ENCODE peak calls at places on chromosomes 1 and 21, in five cellular contexts. One of them, this sample, is unnamed.

GRCh38 chr1:78255849-78256248 is 210.1 kb downstream of the GIPC2 start:
- DNase-seq in PC-9: no peak
- DNase-seq in foreskin fibroblast: no peak
- DNase-seq in kidney: no peak
- DNase-seq in H7: no peak
- DNase-seq in this sample: no peak

GRCh38 chr1:88488277-88488676 is 195.8 kb upstream of the PKN2 start:
- DNase-seq in H7: no peak
- DNase-seq in kidney: no peak
- DNase-seq in foreskin fibroblast: peak; percentile 24
- DNase-seq in PC-9: no peak
- DNase-seq in this sample: peak; percentile 37

GRCh38 chr1:155174334-155175280 is 958 bp downstream of the TRIM46 start:
- DNase-seq in H7: peak; percentile 96
- DNase-seq in foreskin fibroblast: peak; percentile 73
- DNase-seq in kidney: peak; percentile 85
- DNase-seq in PC-9: no peak
- DNase-seq in this sample: no peak

GRCh38 chr1:28371011-28371378 is 1.5 kb downstream of the PHACTR4 start:
- DNase-seq in foreskin fibroblast: no peak
- DNase-seq in H7: no peak
- DNase-seq in PC-9: no peak
- DNase-seq in kidney: no peak
- DNase-seq in this sample: no peak

GRCh38 chr21:38175321-38175720 is 81.5 kb upstream of the KCNJ15 start:
- DNase-seq in foreskin fibroblast: no peak
- DNase-seq in PC-9: no peak
- DNase-seq in kidney: no peak
- DNase-seq in H7: no peak
- DNase-seq in this sample: no peak

GRCh38 chr1:230573647-230574046 is 68.6 kb upstream of the COG2 start:
- DNase-seq in foreskin fibroblast: no peak
- DNase-seq in H7: no peak
- DNase-seq in PC-9: no peak
- DNase-seq in kidney: no peak
- DNase-seq in this sample: no peak

GRCh38 chr1:230073371-230074035 is 6.5 kb downstream of the GALNT2 start:
- DNase-seq in foreskin fibroblast: peak; percentile 86
- DNase-seq in H7: no peak
- DNase-seq in PC-9: peak; percentile 32
- DNase-seq in kidney: no peak
- DNase-seq in this sample: peak; percentile 52

GRCh38 chr1:24416666-24417391 is 1.2 kb downstream of the NIPAL3 start:
- DNase-seq in PC-9: peak; percentile 69
- DNase-seq in H7: no peak
- DNase-seq in foreskin fibroblast: peak; percentile 97
- DNase-seq in kidney: no peak
- DNase-seq in this sample: peak; percentile 93

GRCh38 chr1:230781596-230781995 is 34.4 kb downstream of the CAPN9 start:
- DNase-seq in H7: no peak
- DNase-seq in PC-9: no peak
- DNase-seq in kidney: no peak
- DNase-seq in foreskin fibroblast: peak; percentile 21
- DNase-seq in this sample: no peak

GRCh38 chr1:100624886-100625430 is 87.0 kb downstream of the GPR88 start:
- DNase-seq in foreskin fibroblast: peak; percentile 27
- DNase-seq in H7: no peak
- DNase-seq in PC-9: no peak
- DNase-seq in kidney: no peak
- DNase-seq in this sample: no peak

GRCh38 chr1:175036476-175036875 is 13.3 kb upstream of the MRPS14 start:
- DNase-seq in H7: no peak
- DNase-seq in foreskin fibroblast: no peak
- DNase-seq in kidney: no peak
- DNase-seq in PC-9: no peak
- DNase-seq in this sample: no peak

GRCh38 chr21:41564871-41565281 is 56.9 kb upstream of the TMPRSS2 start:
- DNase-seq in foreskin fibroblast: peak; percentile 70
- DNase-seq in H7: no peak
- DNase-seq in PC-9: peak; percentile 10
- DNase-seq in kidney: no peak
- DNase-seq in this sample: no peak

GRCh38 chr1:94418664-94419655 is 771 bp downstream of the ABCD3 start:
- DNase-seq in foreskin fibroblast: peak; percentile 62
- DNase-seq in PC-9: peak; percentile 37
- DNase-seq in H7: peak; percentile 60
- DNase-seq in kidney: peak; percentile 60
- DNase-seq in this sample: peak; percentile 53

GRCh38 chr1:94926365-94926914 is 470 bp downstream of the CNN3 start:
- DNase-seq in PC-9: peak; percentile 53
- DNase-seq in foreskin fibroblast: peak; percentile 85
- DNase-seq in kidney: peak; percentile 85
- DNase-seq in H7: peak; percentile 85
- DNase-seq in this sample: peak; percentile 58

GRCh38 chr1:118151312-118151937 is 33.6 kb downstream of the SPAG17 start:
- DNase-seq in H7: peak; percentile 18
- DNase-seq in kidney: no peak
- DNase-seq in PC-9: peak; percentile 44
- DNase-seq in foreskin fibroblast: peak; percentile 85
- DNase-seq in this sample: peak; percentile 31

GRCh38 chr1:2585318-2586092 is 1.1 kb upstream of the PRXL2B start:
- DNase-seq in H7: peak; percentile 88
- DNase-seq in PC-9: peak; percentile 47
- DNase-seq in kidney: peak; percentile 93
- DNase-seq in foreskin fibroblast: peak; percentile 74
- DNase-seq in this sample: no peak

GRCh38 chr1:89114662-89115061 is 11.3 kb downstream of the GBP2 start:
- DNase-seq in H7: no peak
- DNase-seq in foreskin fibroblast: no peak
- DNase-seq in PC-9: no peak
- DNase-seq in kidney: no peak
- DNase-seq in this sample: no peak

GRCh38 chr1:225462429-225462713 is 34.5 kb upstream of the LBR start:
- DNase-seq in kidney: peak; percentile 60
- DNase-seq in PC-9: no peak
- DNase-seq in H7: no peak
- DNase-seq in foreskin fibroblast: no peak
- DNase-seq in this sample: no peak

GRCh38 chr1:89939693-89940438 is 55.0 kb upstream of the ZNF326 start:
- DNase-seq in H7: no peak
- DNase-seq in PC-9: no peak
- DNase-seq in kidney: no peak
- DNase-seq in foreskin fibroblast: no peak
- DNase-seq in this sample: no peak

GRCh38 chr1:8213676-8214075 is 104.2 kb upstream of the SLC45A1 start:
- DNase-seq in foreskin fibroblast: no peak
- DNase-seq in PC-9: no peak
- DNase-seq in kidney: no peak
- DNase-seq in H7: no peak
- DNase-seq in this sample: no peak

GRCh38 chr1:41440321-41441090 is 44.0 kb downstream of the EDN2 start:
- DNase-seq in kidney: no peak
- DNase-seq in PC-9: no peak
- DNase-seq in foreskin fibroblast: peak; percentile 33
- DNase-seq in H7: no peak
- DNase-seq in this sample: peak; percentile 38

GRCh38 chr1:227775841-227776240 is 39.6 kb upstream of the PRSS38 start:
- DNase-seq in foreskin fibroblast: no peak
- DNase-seq in kidney: peak; percentile 52
- DNase-seq in PC-9: no peak
- DNase-seq in H7: no peak
- DNase-seq in this sample: no peak

GRCh38 chr1:16119504-16119903 is 36.4 kb downstream of the EPHA2 start:
- DNase-seq in foreskin fibroblast: no peak
- DNase-seq in H7: peak; percentile 32
- DNase-seq in kidney: no peak
- DNase-seq in PC-9: no peak
- DNase-seq in this sample: no peak

GRCh38 chr21:45833437-45833836 is 148.1 kb upstream of the COL6A1 start:
- DNase-seq in PC-9: no peak
- DNase-seq in H7: peak; percentile 40
- DNase-seq in kidney: peak; percentile 51
- DNase-seq in foreskin fibroblast: no peak
- DNase-seq in this sample: no peak

GRCh38 chr1:5526385-5526750 is 465.9 kb downstream of the NPHP4 start:
- DNase-seq in PC-9: no peak
- DNase-seq in H7: peak; percentile 45
- DNase-seq in kidney: no peak
- DNase-seq in foreskin fibroblast: no peak
- DNase-seq in this sample: no peak

GRCh38 chr1:13780780-13781179 is 80.8 kb downstream of the PRDM2 start:
- DNase-seq in kidney: no peak
- DNase-seq in foreskin fibroblast: no peak
- DNase-seq in H7: no peak
- DNase-seq in PC-9: no peak
- DNase-seq in this sample: no peak

GRCh38 chr1:13781228-13781627 is 81.2 kb downstream of the PRDM2 start:
- DNase-seq in foreskin fibroblast: no peak
- DNase-seq in H7: no peak
- DNase-seq in kidney: no peak
- DNase-seq in PC-9: no peak
- DNase-seq in this sample: no peak

GRCh38 chr1:13783551-13783950 is 83.6 kb downstream of the PRDM2 start:
- DNase-seq in PC-9: no peak
- DNase-seq in foreskin fibroblast: peak; percentile 42
- DNase-seq in kidney: no peak
- DNase-seq in H7: no peak
- DNase-seq in this sample: no peak

GRCh38 chr1:13781907-13782633 is 82.1 kb downstream of the PRDM2 start:
- DNase-seq in H7: no peak
- DNase-seq in foreskin fibroblast: peak; percentile 86
- DNase-seq in kidney: no peak
- DNase-seq in PC-9: no peak
- DNase-seq in this sample: no peak

GRCh38 chr1:13782634-13782995 is 82.6 kb downstream of the PRDM2 start:
- DNase-seq in foreskin fibroblast: no peak
- DNase-seq in kidney: no peak
- DNase-seq in H7: no peak
- DNase-seq in PC-9: no peak
- DNase-seq in this sample: no peak
- H3K4me3 ChIP-seq in foreskin fibroblast: peak overlapping the region; percentile 61
- H3K4me3 ChIP-seq in kidney: no peak overlapping the region
- H3K4me3 ChIP-seq in H7: no peak overlapping the region
- H3K4me3 ChIP-seq in PC-9: no peak overlapping the region
- H3K4me3 ChIP-seq in this sample: no peak overlapping the region

GRCh38 chr1:183163311-183163710 is 22.8 kb upstream of the LAMC2 start:
- DNase-seq in foreskin fibroblast: peak; percentile 92
- DNase-seq in H7: no peak
- DNase-seq in kidney: no peak
- DNase-seq in PC-9: peak; percentile 60
- DNase-seq in this sample: peak; percentile 83
- H3K4me3 ChIP-seq in foreskin fibroblast: no peak overlapping the region
- H3K4me3 ChIP-seq in H7: no peak overlapping the region
- H3K4me3 ChIP-seq in kidney: no peak overlapping the region
- H3K4me3 ChIP-seq in PC-9: no peak overlapping the region
- H3K4me3 ChIP-seq in this sample: no peak overlapping the region

GRCh38 chr1:1021010-1021845 is 1.3 kb downstream of the AGRN start:
- DNase-seq in foreskin fibroblast: peak; percentile 81
- DNase-seq in PC-9: peak; percentile 81
- DNase-seq in H7: peak; percentile 80
- DNase-seq in kidney: peak; percentile 93
- DNase-seq in this sample: peak; percentile 79

GRCh38 chr1:1020000-1020404 is at the start of gene AGRN:
- DNase-seq in H7: peak; percentile 95
- DNase-seq in kidney: no peak
- DNase-seq in PC-9: peak; percentile 57
- DNase-seq in foreskin fibroblast: peak; percentile 49
- DNase-seq in this sample: peak; percentile 39

GRCh38 chr1:1021860-1022259 is 1.9 kb downstream of the AGRN start:
- DNase-seq in PC-9: peak; percentile 66
- DNase-seq in foreskin fibroblast: no peak
- DNase-seq in kidney: no peak
- DNase-seq in H7: no peak
- DNase-seq in this sample: no peak

GRCh38 chr1:1019122-1019999 is 559 bp upstream of the AGRN start:
- DNase-seq in PC-9: peak; percentile 88
- DNase-seq in H7: peak; percentile 99
- DNase-seq in kidney: peak; percentile 96
- DNase-seq in foreskin fibroblast: peak; percentile 93
- DNase-seq in this sample: peak; percentile 83

DNA sequence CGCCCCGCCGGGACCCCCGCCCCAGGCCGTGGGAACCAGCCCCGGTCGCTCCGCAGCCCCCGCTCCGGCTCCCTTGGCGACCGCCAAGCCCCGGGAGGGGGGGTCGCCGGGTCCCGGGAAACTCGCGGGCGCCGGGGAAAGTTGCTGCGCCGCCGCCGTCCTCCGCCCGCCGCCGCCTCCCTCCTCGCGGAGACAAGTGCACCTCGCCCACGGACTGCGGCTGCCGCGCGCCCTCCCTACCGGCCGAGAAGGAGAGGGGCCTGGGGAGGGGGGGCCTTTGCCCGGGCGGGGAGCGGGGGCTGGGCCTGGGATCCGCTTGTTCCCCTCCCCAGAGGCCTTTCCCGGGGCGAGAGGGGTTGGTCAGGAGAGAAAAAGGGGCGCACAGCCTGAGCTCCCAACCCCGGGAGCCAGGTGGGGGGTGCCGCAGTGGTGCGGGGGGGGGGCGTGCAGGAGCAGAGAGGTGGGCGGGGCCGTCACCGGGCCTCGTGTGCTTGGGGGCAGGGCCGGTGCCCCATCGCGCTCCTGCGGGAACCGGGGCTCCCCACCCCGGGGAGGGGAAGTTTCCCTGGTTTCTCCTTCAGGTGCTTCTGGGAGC is 592 bp downstream of the AGRN start:
- DNase-seq in foreskin fibroblast: peak; percentile 26
- DNase-seq in H7: peak; percentile 85
- DNase-seq in kidney: no peak
- DNase-seq in PC-9: peak; percentile 36
- DNase-seq in this sample: peak; percentile 36
- H3K4me3 ChIP-seq in foreskin fibroblast: peak overlapping the region; percentile 57
- H3K4me3 ChIP-seq in H7: peak overlapping the region; percentile 75
- H3K4me3 ChIP-seq in kidney: peak overlapping the region; percentile 59
- H3K4me3 ChIP-seq in PC-9: peak overlapping the region; percentile 80
- H3K4me3 ChIP-seq in this sample: peak overlapping the region; percentile 56

DNA sequence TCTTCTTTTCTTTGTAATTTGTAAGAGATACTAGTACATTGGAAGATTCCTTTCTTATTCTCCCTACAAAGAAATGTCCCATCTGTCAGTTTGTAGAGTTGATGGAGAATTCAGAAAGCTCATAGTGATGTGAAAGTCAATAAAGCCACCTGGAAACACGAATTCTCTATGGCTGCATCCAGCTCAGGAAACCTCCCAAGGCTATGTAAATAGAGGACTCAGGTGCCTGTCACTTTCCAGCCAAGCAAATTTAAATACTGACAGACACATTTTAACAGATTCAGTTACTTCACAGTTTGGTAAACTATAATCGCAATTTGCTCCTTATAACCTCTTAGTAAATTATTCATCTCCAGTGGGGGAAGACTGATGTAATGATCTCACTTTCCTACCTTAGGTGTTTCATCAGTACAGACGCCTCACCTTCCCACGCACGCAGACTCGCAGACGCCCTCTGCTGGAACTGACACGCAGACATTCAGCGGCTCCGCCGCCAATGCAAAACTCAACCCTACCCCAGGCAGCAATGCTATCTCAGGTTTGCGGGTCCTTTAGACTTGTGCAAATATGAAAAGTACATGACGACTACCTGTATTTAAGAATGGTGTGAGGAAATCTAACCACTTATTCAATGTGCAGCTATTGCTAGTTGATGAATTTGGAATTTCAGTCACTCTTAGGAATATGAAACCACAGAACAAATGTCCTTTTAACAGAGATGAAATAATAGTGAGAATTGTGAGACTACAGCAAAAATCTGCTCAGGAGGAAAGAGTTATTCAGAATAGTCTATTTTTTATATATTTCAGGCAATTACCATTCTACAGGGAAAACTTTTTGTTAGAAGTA is 60.6 kb downstream of the PTPRC start:
- DNase-seq in H7: peak; percentile 19
- DNase-seq in kidney: peak; percentile 78
- DNase-seq in foreskin fibroblast: peak; percentile 68
- DNase-seq in PC-9: peak; percentile 42
- DNase-seq in this sample: peak; percentile 20
- H3K4me3 ChIP-seq in H7: no peak overlapping the region
- H3K4me3 ChIP-seq in kidney: no peak overlapping the region
- H3K4me3 ChIP-seq in foreskin fibroblast: peak overlapping the region; percentile 18
- H3K4me3 ChIP-seq in PC-9: no peak overlapping the region
- H3K4me3 ChIP-seq in this sample: no peak overlapping the region